ENCODE peak calls at places on chromosomes 3 and 15, in nine cellular contexts. One of them, this sample, is unnamed.

GRCh38 chr3:165336786-165337185 is 140.6 kb upstream of the SLITRK3 start:
- DNase-seq in right lobe of liver: no peak
- DNase-seq in lower lobe of right lung: no peak
- DNase-seq in heart right ventricle: no peak
- DNase-seq in left ventricle myocardium inferior: no peak
- DNase-seq in IMR-90: no peak
- DNase-seq in psoas muscle: no peak
- DNase-seq in brain microvascular endothelial cell: peak; percentile 51
- DNase-seq in cardiac muscle cell: peak; percentile 0
- DNase-seq in this sample: no peak

GRCh38 chr3:45940004-45940780 is 3.1 kb upstream of the CXCR6 start:
- DNase-seq in right lobe of liver: no peak
- DNase-seq in lower lobe of right lung: no peak
- DNase-seq in heart right ventricle: no peak
- DNase-seq in left ventricle myocardium inferior: no peak
- DNase-seq in IMR-90: no peak
- DNase-seq in psoas muscle: no peak
- DNase-seq in brain microvascular endothelial cell: no peak
- DNase-seq in cardiac muscle cell: no peak
- DNase-seq in this sample: no peak

GRCh38 chr15:65583701-65584100 is 27.2 kb downstream of the INTS14 start:
- DNase-seq in right lobe of liver: no peak
- DNase-seq in lower lobe of right lung: no peak
- DNase-seq in heart right ventricle: peak; percentile 17
- DNase-seq in left ventricle myocardium inferior: no peak
- DNase-seq in IMR-90: peak; percentile 41
- DNase-seq in psoas muscle: no peak
- DNase-seq in brain microvascular endothelial cell: peak; percentile 56
- DNase-seq in cardiac muscle cell: peak; percentile 69
- DNase-seq in this sample: no peak

GRCh38 chr3:55701997-55702396 is 214.9 kb upstream of the WNT5A start:
- DNase-seq in right lobe of liver: no peak
- DNase-seq in lower lobe of right lung: no peak
- DNase-seq in heart right ventricle: no peak
- DNase-seq in left ventricle myocardium inferior: no peak
- DNase-seq in IMR-90: peak; percentile 86
- DNase-seq in psoas muscle: no peak
- DNase-seq in brain microvascular endothelial cell: no peak
- DNase-seq in cardiac muscle cell: no peak
- DNase-seq in this sample: no peak

GRCh38 chr15:50145451-50145872 is 26.4 kb upstream of the ATP8B4 start:
- DNase-seq in right lobe of liver: no peak
- DNase-seq in lower lobe of right lung: no peak
- DNase-seq in heart right ventricle: no peak
- DNase-seq in left ventricle myocardium inferior: no peak
- DNase-seq in IMR-90: peak; percentile 88
- DNase-seq in psoas muscle: no peak
- DNase-seq in brain microvascular endothelial cell: peak; percentile 65
- DNase-seq in cardiac muscle cell: peak; percentile 91
- DNase-seq in this sample: peak; percentile 78

GRCh38 chr3:64595253-64595694 is 92.5 kb downstream of the ADAMTS9 start:
- DNase-seq in right lobe of liver: no peak
- DNase-seq in lower lobe of right lung: no peak
- DNase-seq in heart right ventricle: peak; percentile 80
- DNase-seq in left ventricle myocardium inferior: peak; percentile 48
- DNase-seq in IMR-90: peak; percentile 70
- DNase-seq in psoas muscle: peak; percentile 53
- DNase-seq in brain microvascular endothelial cell: peak; percentile 94
- DNase-seq in cardiac muscle cell: peak; percentile 96
- DNase-seq in this sample: peak; percentile 72

GRCh38 chr3:124634210-124635168 is 95.8 kb upstream of the UMPS start:
- DNase-seq in right lobe of liver: no peak
- DNase-seq in lower lobe of right lung: no peak
- DNase-seq in heart right ventricle: no peak
- DNase-seq in left ventricle myocardium inferior: no peak
- DNase-seq in IMR-90: no peak
- DNase-seq in psoas muscle: no peak
- DNase-seq in brain microvascular endothelial cell: no peak
- DNase-seq in cardiac muscle cell: no peak
- DNase-seq in this sample: no peak

GRCh38 chr3:141656771-141657170 is 81.3 kb upstream of the RNF7 start:
- DNase-seq in right lobe of liver: no peak
- DNase-seq in lower lobe of right lung: no peak
- DNase-seq in heart right ventricle: no peak
- DNase-seq in left ventricle myocardium inferior: no peak
- DNase-seq in IMR-90: peak; percentile 67
- DNase-seq in psoas muscle: no peak
- DNase-seq in brain microvascular endothelial cell: peak; percentile 58
- DNase-seq in cardiac muscle cell: peak; percentile 83
- DNase-seq in this sample: peak; percentile 80

GRCh38 chr3:194387926-194388418 is 11.1 kb downstream of the GP5 start:
- DNase-seq in right lobe of liver: no peak
- DNase-seq in lower lobe of right lung: no peak
- DNase-seq in heart right ventricle: no peak
- DNase-seq in left ventricle myocardium inferior: no peak
- DNase-seq in IMR-90: no peak
- DNase-seq in psoas muscle: no peak
- DNase-seq in brain microvascular endothelial cell: no peak
- DNase-seq in cardiac muscle cell: no peak
- DNase-seq in this sample: no peak

GRCh38 chr3:59772416-59773408 is 722.9 kb upstream of the CFAP20DC start:
- DNase-seq in right lobe of liver: no peak
- DNase-seq in lower lobe of right lung: no peak
- DNase-seq in heart right ventricle: no peak
- DNase-seq in left ventricle myocardium inferior: no peak
- DNase-seq in IMR-90: no peak
- DNase-seq in psoas muscle: no peak
- DNase-seq in brain microvascular endothelial cell: no peak
- DNase-seq in cardiac muscle cell: no peak
- DNase-seq in this sample: no peak

GRCh38 chr3:128488995-128489859 is 3.8 kb downstream of the GATA2 start:
- DNase-seq in right lobe of liver: no peak
- DNase-seq in lower lobe of right lung: no peak
- DNase-seq in heart right ventricle: peak; percentile 84
- DNase-seq in left ventricle myocardium inferior: peak; percentile 57
- DNase-seq in IMR-90: no peak
- DNase-seq in psoas muscle: no peak
- DNase-seq in brain microvascular endothelial cell: no peak
- DNase-seq in cardiac muscle cell: peak; percentile 65
- DNase-seq in this sample: no peak

GRCh38 chr15:71443538-71443937 is 328.3 kb downstream of the THSD4 start:
- DNase-seq in right lobe of liver: peak; percentile 56
- DNase-seq in lower lobe of right lung: peak; percentile 62
- DNase-seq in heart right ventricle: peak; percentile 40
- DNase-seq in left ventricle myocardium inferior: peak; percentile 52
- DNase-seq in IMR-90: peak; percentile 51
- DNase-seq in psoas muscle: peak; percentile 68
- DNase-seq in brain microvascular endothelial cell: peak; percentile 37
- DNase-seq in cardiac muscle cell: peak; percentile 63
- DNase-seq in this sample: peak; percentile 51

GRCh38 chr15:33742286-33742685 is 226.0 kb upstream of the CHRM5 start:
- DNase-seq in right lobe of liver: no peak
- DNase-seq in lower lobe of right lung: no peak
- DNase-seq in heart right ventricle: no peak
- DNase-seq in left ventricle myocardium inferior: no peak
- DNase-seq in IMR-90: no peak
- DNase-seq in psoas muscle: no peak
- DNase-seq in brain microvascular endothelial cell: no peak
- DNase-seq in cardiac muscle cell: no peak
- DNase-seq in this sample: no peak

GRCh38 chr15:77094397-77095030 is 23.6 kb upstream of the TSPAN3 start:
- DNase-seq in right lobe of liver: no peak
- DNase-seq in lower lobe of right lung: no peak
- DNase-seq in heart right ventricle: no peak
- DNase-seq in left ventricle myocardium inferior: no peak
- DNase-seq in IMR-90: no peak
- DNase-seq in psoas muscle: no peak
- DNase-seq in brain microvascular endothelial cell: no peak
- DNase-seq in cardiac muscle cell: no peak
- DNase-seq in this sample: no peak
- TF ChIP-seq CTCF in right lobe of liver: no peak
- TF ChIP-seq CTCF in lower lobe of right lung: no peak
- TF ChIP-seq CTCF in heart right ventricle: no peak
- TF ChIP-seq CTCF in left ventricle myocardium inferior: no peak
- TF ChIP-seq CTCF in IMR-90: no peak
- TF ChIP-seq CTCF in psoas muscle: no peak
- TF ChIP-seq CTCF in brain microvascular endothelial cell: peak; percentile 58
- TF ChIP-seq CTCF in cardiac muscle cell: peak; percentile 36
- TF ChIP-seq CTCF in this sample: peak; percentile 13

GRCh38 chr15:77944002-77944867 is 133.3 kb downstream of the TBC1D2B start:
- DNase-seq in right lobe of liver: peak; percentile 83
- DNase-seq in lower lobe of right lung: peak; percentile 90
- DNase-seq in heart right ventricle: peak; percentile 92
- DNase-seq in left ventricle myocardium inferior: peak; percentile 90
- DNase-seq in IMR-90: peak; percentile 56
- DNase-seq in psoas muscle: peak; percentile 93
- DNase-seq in brain microvascular endothelial cell: peak; percentile 78
- DNase-seq in cardiac muscle cell: peak; percentile 89
- DNase-seq in this sample: peak; percentile 52
- H3K36me3 ChIP-seq in right lobe of liver: no peaks in the 10 kb centered on the region
- H3K36me3 ChIP-seq in lower lobe of right lung: no peaks in the 10 kb centered on the region
- H3K36me3 ChIP-seq in heart right ventricle: no peaks in the 10 kb centered on the region
- H3K36me3 ChIP-seq in left ventricle myocardium inferior: no peaks in the 10 kb centered on the region
- H3K36me3 ChIP-seq in IMR-90: no peaks in the 10 kb centered on the region
- H3K36me3 ChIP-seq in psoas muscle: no peaks in the 10 kb centered on the region
- H3K36me3 ChIP-seq in brain microvascular endothelial cell: no peaks in the 10 kb centered on the region
- H3K36me3 ChIP-seq in cardiac muscle cell: no peaks in the 10 kb centered on the region
- H3K36me3 ChIP-seq in this sample: no peaks in the 10 kb centered on the region

DNA sequence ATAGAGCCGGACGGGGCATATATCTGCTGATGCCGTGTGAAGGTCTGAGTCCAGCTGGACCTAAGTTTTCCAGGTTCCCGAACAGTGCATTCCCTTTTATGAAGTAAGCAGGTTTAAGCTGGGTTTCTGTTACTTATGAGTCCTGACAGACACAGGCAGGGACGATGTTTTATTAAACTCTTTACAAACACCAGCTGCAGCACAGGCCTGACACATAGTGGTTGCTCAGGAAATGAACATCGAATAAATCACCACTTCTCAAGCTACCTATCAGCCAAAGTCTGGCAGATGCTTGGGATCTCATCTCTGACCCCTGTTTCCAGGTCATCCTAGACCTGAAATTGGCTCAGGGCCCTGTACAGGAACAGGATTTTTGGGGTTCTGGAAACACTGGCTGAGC is 50.9 kb upstream of the RAD18 start:
- DNase-seq in right lobe of liver: no peak
- DNase-seq in lower lobe of right lung: no peak
- DNase-seq in heart right ventricle: no peak
- DNase-seq in left ventricle myocardium inferior: no peak
- DNase-seq in IMR-90: peak; percentile 28
- DNase-seq in psoas muscle: no peak
- DNase-seq in brain microvascular endothelial cell: peak; percentile 4
- DNase-seq in cardiac muscle cell: peak; percentile 34
- DNase-seq in this sample: peak; percentile 7
- TF ChIP-seq CTCF in right lobe of liver: no peak
- TF ChIP-seq CTCF in lower lobe of right lung: no peak
- TF ChIP-seq CTCF in heart right ventricle: no peak
- TF ChIP-seq CTCF in left ventricle myocardium inferior: no peak
- TF ChIP-seq CTCF in IMR-90: no peak
- TF ChIP-seq CTCF in psoas muscle: no peak
- TF ChIP-seq CTCF in brain microvascular endothelial cell: peak; percentile 28
- TF ChIP-seq CTCF in cardiac muscle cell: peak; percentile 8
- TF ChIP-seq CTCF in this sample: no peak

GRCh38 chr3:183782576-183782975 is 42.8 kb downstream of the MAP6D1 start:
- DNase-seq in right lobe of liver: no peak
- DNase-seq in lower lobe of right lung: no peak
- DNase-seq in heart right ventricle: no peak
- DNase-seq in left ventricle myocardium inferior: no peak
- DNase-seq in IMR-90: no peak
- DNase-seq in psoas muscle: no peak
- DNase-seq in brain microvascular endothelial cell: no peak
- DNase-seq in cardiac muscle cell: no peak
- DNase-seq in this sample: no peak

GRCh38 chr3:183781246-183781645 is 44.1 kb downstream of the MAP6D1 start:
- DNase-seq in right lobe of liver: no peak
- DNase-seq in lower lobe of right lung: no peak
- DNase-seq in heart right ventricle: no peak
- DNase-seq in left ventricle myocardium inferior: no peak
- DNase-seq in IMR-90: no peak
- DNase-seq in psoas muscle: no peak
- DNase-seq in brain microvascular endothelial cell: no peak
- DNase-seq in cardiac muscle cell: no peak
- DNase-seq in this sample: no peak

GRCh38 chr3:183777016-183777618 is 48.3 kb downstream of the MAP6D1 start:
- DNase-seq in right lobe of liver: no peak
- DNase-seq in lower lobe of right lung: no peak
- DNase-seq in heart right ventricle: no peak
- DNase-seq in left ventricle myocardium inferior: no peak
- DNase-seq in IMR-90: no peak
- DNase-seq in psoas muscle: no peak
- DNase-seq in brain microvascular endothelial cell: no peak
- DNase-seq in cardiac muscle cell: no peak
- DNase-seq in this sample: no peak

GRCh38 chr3:183775781-183776180 is 49.6 kb downstream of the MAP6D1 start:
- DNase-seq in right lobe of liver: no peak
- DNase-seq in lower lobe of right lung: no peak
- DNase-seq in heart right ventricle: peak; percentile 35
- DNase-seq in left ventricle myocardium inferior: peak; percentile 46
- DNase-seq in IMR-90: no peak
- DNase-seq in psoas muscle: peak; percentile 85
- DNase-seq in brain microvascular endothelial cell: no peak
- DNase-seq in cardiac muscle cell: no peak
- DNase-seq in this sample: no peak

DNA sequence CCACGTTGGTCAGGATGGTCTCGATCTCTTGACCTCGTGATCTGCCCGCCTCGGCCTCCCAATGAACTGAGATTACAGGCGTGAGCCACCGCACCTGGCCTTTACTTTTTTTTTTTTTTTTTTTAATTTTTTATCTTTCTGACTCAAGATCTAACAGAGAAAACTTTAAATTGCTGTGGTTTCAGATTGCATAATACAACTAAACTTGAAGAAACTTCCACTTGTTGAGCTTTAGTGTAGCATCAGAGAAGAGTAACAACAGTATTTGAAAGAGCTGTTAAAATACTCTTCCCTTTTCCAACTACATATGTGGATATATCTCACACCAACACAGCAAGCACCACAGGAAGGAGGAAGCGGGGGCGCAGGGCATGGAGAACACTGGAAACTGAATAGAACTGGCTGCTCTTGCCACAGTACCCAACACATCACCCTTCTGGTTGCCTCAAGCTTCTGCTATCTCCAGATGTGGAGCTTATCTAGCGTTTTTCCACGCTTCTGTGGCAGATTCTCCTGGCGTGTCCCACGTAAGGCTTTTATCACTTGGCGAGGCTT is 45.4 kb downstream of the MAP6D1 start:
- DNase-seq in right lobe of liver: no peak
- DNase-seq in lower lobe of right lung: peak; percentile 77
- DNase-seq in heart right ventricle: no peak
- DNase-seq in left ventricle myocardium inferior: no peak
- DNase-seq in IMR-90: peak; percentile 9
- DNase-seq in psoas muscle: no peak
- DNase-seq in brain microvascular endothelial cell: no peak
- DNase-seq in cardiac muscle cell: peak; percentile 28
- DNase-seq in this sample: no peak
- H3K36me3 ChIP-seq in right lobe of liver: no peaks in the 10 kb centered on the region
- H3K36me3 ChIP-seq in lower lobe of right lung: peaks cover 99% of the 10 kb centered on the region
- H3K36me3 ChIP-seq in heart right ventricle: peaks cover 4% of the 10 kb centered on the region
- H3K36me3 ChIP-seq in left ventricle myocardium inferior: peaks cover 65% of the 10 kb centered on the region
- H3K36me3 ChIP-seq in IMR-90: peaks cover 48% of the 10 kb centered on the region
- H3K36me3 ChIP-seq in psoas muscle: peaks cover 65% of the 10 kb centered on the region
- H3K36me3 ChIP-seq in brain microvascular endothelial cell: peaks cover 64% of the 10 kb centered on the region
- H3K36me3 ChIP-seq in cardiac muscle cell: peaks cover 56% of the 10 kb centered on the region
- H3K36me3 ChIP-seq in this sample: peaks cover 11% of the 10 kb centered on the region

GRCh38 chr3:14988988-14989394 is 41.6 kb downstream of the NR2C2 start:
- DNase-seq in right lobe of liver: no peak
- DNase-seq in lower lobe of right lung: no peak
- DNase-seq in heart right ventricle: no peak
- DNase-seq in left ventricle myocardium inferior: no peak
- DNase-seq in IMR-90: no peak
- DNase-seq in psoas muscle: no peak
- DNase-seq in brain microvascular endothelial cell: no peak
- DNase-seq in cardiac muscle cell: no peak
- DNase-seq in this sample: no peak
- TF ChIP-seq CTCF in right lobe of liver: no peak
- TF ChIP-seq CTCF in lower lobe of right lung: no peak
- TF ChIP-seq CTCF in heart right ventricle: no peak
- TF ChIP-seq CTCF in left ventricle myocardium inferior: no peak
- TF ChIP-seq CTCF in IMR-90: no peak
- TF ChIP-seq CTCF in psoas muscle: no peak
- TF ChIP-seq CTCF in brain microvascular endothelial cell: peak; percentile 14
- TF ChIP-seq CTCF in cardiac muscle cell: no peak
- TF ChIP-seq CTCF in this sample: no peak